ENCODE peak calls at places on chromosomes 11 and 22, in five cellular contexts. B is pons, R is endodermal cell, F is IMR-90, S is BJ. T is an unnamed sample.
A peak's percentile ranks its signal among the peaks of the same experiment; 100 is the strongest.

GRCh38 chr11:77147668-77148321 is 19.7 kb downstream of the MYO7A start:
- DNase-seq in B (no peak), R (peak; percentile 87), F (no peak), S (no peak), T (no peak)

GRCh38 chr22:40178417-40179409 is 988 bp downstream of the TNRC6B start:
- DNase-seq in B (peak; percentile 70), R (peak; percentile 71), F (peak; percentile 57), S (no peak), T (no peak)

GRCh38 chr22:29268511-29269229 is 602 bp downstream of the EWSR1 start:
- DNase-seq in B (peak; percentile 69), R (peak; percentile 79), F (peak; percentile 67), S (no peak), T (no peak)

GRCh38 chr11:83827940-83828554 is 541.9 kb upstream of the CCDC90B start:
- DNase-seq in B (peak; percentile 77), R (no peak), F (peak; percentile 52), S (no peak), T (no peak)

GRCh38 chr11:60974726-60975125 is 3.2 kb downstream of the CD6 start:
- DNase-seq in B (peak; percentile 75), R (no peak), F (no peak), S (no peak), T (no peak)

GRCh38 chr22:43854151-43854785 is 8.0 kb downstream of the SULT4A1 start:
- DNase-seq in B (no peak), R (peak; percentile 16), F (no peak), S (no peak), T (no peak)

GRCh38 chr11:80967649-80968048 is 1526.8 kb upstream of the TENM4 start:
- DNase-seq in B (no peak), R (no peak), F (no peak), S (no peak), T (no peak)

GRCh38 chr22:21015051-21016006 is at the start of gene P2RX6:
- DNase-seq in B (no peak), R (peak; percentile 42), F (peak; percentile 13), S (no peak), T (no peak)

GRCh38 chr11:13073119-13073981 is 64.2 kb downstream of the RASSF10 start:
- DNase-seq in B (no peak), R (no peak), F (peak; percentile 79), S (no peak), T (no peak)

GRCh38 chr22:17628304-17629166 is at the start of gene ATP6V1E1:
- DNase-seq in B (peak; percentile 97), R (peak; percentile 99), F (peak; percentile 96), S (peak; percentile 87), T (peak; percentile 87)

GRCh38 chr11:6629892-6630631 is 10.8 kb upstream of the TPP1 start:
- DNase-seq in B (no peak), R (peak; percentile 84), F (no peak), S (no peak), T (no peak)

GRCh38 chr11:93767018-93767417 is 17.1 kb upstream of the MED17 start:
- DNase-seq in B (no peak), R (no peak), F (no peak), S (no peak), T (no peak)

GRCh38 chr11:77823775-77824174 is 2.8 kb downstream of the AAMDC start:
- DNase-seq in B (no peak), R (no peak), F (peak; percentile 52), S (no peak), T (no peak)

GRCh38 chr22:24051028-24051427 is 39.9 kb downstream of the CABIN1 start:
- DNase-seq in B (no peak), R (no peak), F (no peak), S (no peak), T (no peak)

GRCh38 chr11:68384530-68385081 is 72.2 kb downstream of the LRP5 start:
- DNase-seq in B (no peak), R (no peak), F (no peak), S (no peak), T (no peak)

GRCh38 chr22:43151251-43152000 is at the start of gene TSPO:
- DNase-seq in B (peak; percentile 65), R (peak; percentile 86), F (peak; percentile 19), S (no peak), T (no peak)

T was measured in HFF-Myc.